ENCODE peak calls at places on chromosomes 3 and 15, in seven cellular contexts. D, L, Y, Q, M, O and E are unnamed samples.

GRCh38 chr3:72395654-72396415 is 452.4 kb downstream of the SHQ1 start:
- DNase-seq in Y (no peak), O (peak), L (no peak), Q (no peak), M (no peak), D (peak), E (no peak)

GRCh38 chr15:40054746-40055575 is 16.0 kb upstream of the SRP14 start:
- DNase-seq in M (no peak), L (no peak), O (peak), D (no peak), Y (peak), Q (peak), E (peak)

GRCh38 chr3:147383617-147384016 is 22.7 kb downstream of the ZIC4 start:
- DNase-seq in O (no peak), Y (peak), Q (no peak), L (peak), D (no peak), M (no peak), E (no peak)

GRCh38 chr15:48823237-48823636 is 12.4 kb upstream of the CEP152 start:
- DNase-seq in M (no peak), Y (peak), L (no peak), O (peak), D (no peak), Q (no peak), E (peak)

GRCh38 chr3:196789773-196790419 is 50.2 kb downstream of the PAK2 start:
- DNase-seq in D (no peak), Q (no peak), M (no peak), L (no peak), Y (no peak), O (no peak), E (no peak)

GRCh38 chr3:154990543-154990942 is 89.6 kb upstream of the MME start:
- DNase-seq in Q (no peak), Y (no peak), L (no peak), D (no peak), O (no peak), M (no peak), E (no peak)

GRCh38 chr3:159322322-159322939 is 520.6 kb downstream of the MFSD1 start:
- DNase-seq in L (peak), O (peak), D (peak), Y (peak), M (peak), Q (no peak), E (no peak)

GRCh38 chr3:129947916-129948315 is 26.6 kb upstream of the TRH start:
- DNase-seq in D (no peak), L (no peak), O (no peak), Y (no peak), M (no peak), Q (no peak), E (no peak)

GRCh38 chr3:10417849-10418248 is 87.5 kb downstream of the ATP2B2 start:
- DNase-seq in L (peak), D (no peak), O (peak), Y (peak), M (no peak), Q (no peak), E (peak)

GRCh38 chr3:127102587-127102986 is 90.3 kb upstream of the PRR23E start:
- DNase-seq in D (no peak), M (no peak), Q (peak), L (no peak), Y (no peak), O (no peak), E (no peak)

GRCh38 chr15:65399997-65400396 is 22.2 kb upstream of the IGDCC3 start:
- DNase-seq in D (no peak), Y (no peak), L (no peak), O (no peak), Q (no peak), M (no peak), E (no peak)

GRCh38 chr3:65402597-65402996 is 636.1 kb downstream of the MAGI1 start:
- DNase-seq in D (peak), Q (no peak), L (no peak), Y (peak), O (peak), M (peak), E (peak)

GRCh38 chr3:165642761-165643432 is 194.3 kb downstream of the BCHE start:
- DNase-seq in Y (peak), L (peak), Q (no peak), D (peak), M (peak), O (peak), E (peak)

GRCh38 chr15:31263751-31264533 is 62.7 kb upstream of the KLF13 start:
- DNase-seq in O (no peak), D (no peak), Y (no peak), L (no peak), Q (peak), M (peak), E (no peak)

GRCh38 chr15:51775967-51776816 is 24.8 kb downstream of the TMOD2 start:
- DNase-seq in M (no peak), Y (peak), Q (no peak), L (peak), D (no peak), O (peak), E (no peak)

GRCh38 chr15:93028632-93029612 is 60.1 kb downstream of the RGMA start:
- DNase-seq in D (no peak), Q (peak), O (peak), Y (peak), L (no peak), M (peak), E (peak)

GRCh38 chr3:127815641-127816605 is 6.4 kb downstream of the MGLL start:
- DNase-seq in L (no peak), M (no peak), O (no peak), D (no peak), Q (no peak), Y (no peak), E (no peak)

GRCh38 chr15:52680041-52680391 is 828 bp upstream of the ATOSA start:
- DNase-seq in D (peak), M (no peak), Q (no peak), L (no peak), O (peak), Y (peak), E (peak)

GRCh38 chr15:31605467-31605931 is 278.9 kb downstream of the KLF13 start:
- DNase-seq in Y (peak), O (peak), Q (no peak), M (no peak), L (no peak), D (no peak), E (peak)

GRCh38 chr3:107966261-107966660 is 124.6 kb downstream of the CD47 start:
- DNase-seq in M (no peak), O (no peak), L (no peak), Y (no peak), Q (no peak), D (no peak), E (no peak)

GRCh38 chr3:28042095-28042635 is 199.3 kb upstream of the CMC1 start:
- DNase-seq in M (no peak), Q (no peak), O (no peak), D (no peak), L (no peak), Y (no peak), E (no peak)

GRCh38 chr3:14439501-14440167 is 37.2 kb downstream of the SLC6A6 start:
- DNase-seq in Q (peak), Y (peak), D (no peak), O (no peak), M (peak), L (no peak), E (peak)

GRCh38 chr3:52317601-52318000 is 1.5 kb downstream of the DNAH1 start:
- DNase-seq in Q (no peak), O (peak), M (peak), D (no peak), Y (peak), L (no peak), E (peak)

GRCh38 chr15:37031198-37031597 is 69.2 kb downstream of the MEIS2 start:
- DNase-seq in L (no peak), O (peak), D (peak), Q (no peak), Y (peak), M (no peak), E (peak)

GRCh38 chr3:61864886-61865285 is 303.5 kb downstream of the PTPRG start:
- DNase-seq in D (no peak), L (no peak), Y (no peak), M (no peak), Q (no peak), O (peak), E (peak)

GRCh38 chr3:153961498-153961897 is 159.7 kb upstream of the ARHGEF26 start:
- DNase-seq in Q (no peak), L (no peak), M (no peak), Y (no peak), O (no peak), D (no peak), E (no peak)

GRCh38 chr3:107429330-107430181 is 52.3 kb downstream of the CCDC54 start:
- DNase-seq in L (peak), D (peak), Q (peak), O (peak), M (peak), Y (peak), E (peak)

GRCh38 chr3:50316657-50317242 is 5.8 kb downstream of the HYAL2 start:
- DNase-seq in Y (peak), L (peak), O (no peak), Q (no peak), M (no peak), D (no peak), E (peak)

GRCh38 chr15:26051771-26052685 is 188.9 kb upstream of the ATP10A start:
- DNase-seq in M (peak), Q (peak), O (peak), L (no peak), Y (peak), D (no peak), E (no peak)

GRCh38 chr15:62306851-62307504 is 141.9 kb upstream of the C2CD4B start:
- DNase-seq in D (peak), Y (peak), Q (no peak), L (peak), M (peak), O (peak), E (peak)

GRCh38 chr3:125310623-125311076 is 64.5 kb downstream of the ZNF148 start:
- DNase-seq in L (no peak), O (no peak), Y (no peak), M (no peak), D (no peak), Q (no peak), E (no peak)

GRCh38 chr3:47117803-47118364 is 46.0 kb downstream of the SETD2 start:
- DNase-seq in O (no peak), L (no peak), D (no peak), M (no peak), Q (no peak), Y (no peak), E (no peak)

GRCh38 chr3:56917740-56918568 is 116.2 kb upstream of the ARHGEF3 start:
- DNase-seq in Y (no peak), Q (no peak), M (no peak), L (no peak), O (no peak), D (no peak), E (no peak)

GRCh38 chr3:13346481-13347389 is 73.4 kb downstream of the NUP210 start:
- DNase-seq in D (no peak), L (no peak), O (no peak), Y (no peak), M (peak), Q (no peak), E (no peak)

GRCh38 chr3:4228295-4228694 is 74.9 kb upstream of the SETMAR start:
- DNase-seq in L (no peak), Q (no peak), M (no peak), Y (no peak), O (no peak), D (no peak), E (no peak)

GRCh38 chr3:158789592-158789991 is 12.3 kb upstream of the MFSD1 start:
- DNase-seq in D (no peak), O (peak), M (no peak), L (no peak), Y (peak), Q (no peak), E (peak)

GRCh38 chr3:69890094-69890493 is 109.4 kb upstream of the SAMMSON start:
- DNase-seq in L (no peak), D (no peak), Y (peak), O (no peak), M (no peak), Q (no peak), E (no peak)

GRCh38 chr15:100849021-100849831 is 30.4 kb upstream of the ALDH1A3 start:
- DNase-seq in Y (peak), M (peak), L (no peak), Q (no peak), O (peak), D (no peak), E (peak)

GRCh38 chr3:176696816-176697215 is 500.5 kb downstream of the TBL1XR1 start:
- DNase-seq in M (no peak), O (no peak), D (no peak), Y (no peak), Q (no peak), L (no peak), E (no peak)

DNA sequence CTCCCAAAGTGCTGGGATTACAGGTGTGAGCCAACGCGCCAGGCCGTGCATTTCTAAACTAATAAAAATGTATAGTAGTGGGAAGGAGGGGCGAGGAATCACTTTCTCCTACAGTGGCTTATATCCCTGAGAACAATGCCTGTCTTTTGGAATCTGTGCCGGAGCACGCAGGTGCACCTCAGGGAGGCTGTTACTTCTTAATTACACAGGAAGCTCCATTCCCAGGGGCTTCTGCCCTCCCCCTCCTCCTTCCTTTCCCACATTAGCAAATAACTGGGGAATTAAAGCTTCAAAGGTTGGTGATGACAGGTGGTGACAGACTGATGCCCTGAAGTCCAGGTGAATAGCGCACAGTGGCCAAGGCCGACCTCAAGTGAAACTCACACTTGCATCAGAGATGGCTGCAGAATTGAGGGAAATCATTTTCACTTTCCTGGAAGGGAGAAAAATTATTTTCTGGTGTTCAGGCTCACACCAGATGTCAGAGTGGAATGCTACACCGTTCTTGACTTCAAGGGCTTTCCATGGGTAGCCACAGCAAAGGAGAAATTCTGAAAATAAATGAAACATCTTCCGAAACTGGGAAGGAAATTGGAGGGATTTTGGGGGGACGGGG is 3.7 kb downstream of the GRAMD2A start:
- DNase-seq in D (no peak), Q (no peak), Y (peak), M (no peak), O (peak), L (no peak), E (no peak)
- H3K4me3 ChIP-seq in D (no peak), Q (no peak), Y (no peak), M (no peak), O (no peak), L (no peak), E (no peak)

DNA sequence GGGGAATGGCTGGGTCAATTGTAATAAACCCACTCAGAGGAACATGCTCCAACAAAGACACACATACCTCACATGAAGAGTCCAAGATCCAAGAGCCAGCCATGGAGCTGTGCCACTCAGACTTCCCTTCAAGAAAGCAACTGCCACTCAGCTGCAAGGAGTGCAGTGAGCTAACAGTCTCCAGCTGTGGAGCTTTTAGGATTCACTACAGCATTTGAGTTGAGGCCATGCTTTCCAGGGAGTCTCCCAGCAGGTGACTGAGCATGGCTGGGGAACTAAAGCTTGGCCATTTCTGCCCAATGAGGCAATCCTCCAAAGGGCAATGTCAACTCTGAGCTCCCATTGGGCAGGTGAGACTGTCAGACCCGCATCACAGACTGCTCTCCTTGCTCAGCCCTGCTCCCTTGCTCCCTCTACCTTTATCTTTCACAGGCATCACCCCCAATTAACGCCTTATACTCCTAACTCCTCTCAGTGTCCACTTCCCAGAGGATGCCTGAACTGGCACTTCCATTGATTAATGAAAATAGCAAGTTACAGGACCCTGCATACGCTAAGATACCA is 165.3 kb upstream of the CTNNB1 start:
- DNase-seq in D (no peak), O (no peak), Y (no peak), L (no peak), Q (no peak), M (no peak), E (no peak)
- TF ChIP-seq CTCF in D (no peak), O (no peak), Y (no peak), L (peak), Q (no peak), M (no peak), E (no peak)

DNA sequence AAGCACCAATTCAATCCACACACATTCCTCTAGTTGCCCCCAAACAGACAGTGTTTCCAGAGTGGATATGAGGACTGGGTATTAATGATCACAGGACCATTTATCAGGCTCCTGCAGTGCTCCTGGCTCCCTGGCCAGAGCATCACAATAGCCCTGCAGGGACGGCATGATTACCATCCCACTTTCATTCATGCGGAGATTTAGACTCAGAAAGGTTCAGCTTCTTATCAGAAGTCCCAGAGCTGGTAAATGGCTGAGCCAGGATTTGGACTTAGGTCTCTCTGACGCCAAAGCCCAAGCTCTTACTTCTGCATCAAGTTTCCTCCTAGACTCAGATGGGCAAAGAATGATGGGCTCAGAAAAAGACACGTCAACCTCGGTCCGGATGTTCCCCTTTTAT is 2.9 kb upstream of the EPHB3 start:
- DNase-seq in Y (no peak), D (no peak), M (no peak), Q (no peak), L (no peak), O (no peak), E (no peak)
- H3K4me3 ChIP-seq in Y (no peak), D (no peak), M (no peak), Q (no peak), L (no peak), O (no peak), E (no peak)

DNA sequence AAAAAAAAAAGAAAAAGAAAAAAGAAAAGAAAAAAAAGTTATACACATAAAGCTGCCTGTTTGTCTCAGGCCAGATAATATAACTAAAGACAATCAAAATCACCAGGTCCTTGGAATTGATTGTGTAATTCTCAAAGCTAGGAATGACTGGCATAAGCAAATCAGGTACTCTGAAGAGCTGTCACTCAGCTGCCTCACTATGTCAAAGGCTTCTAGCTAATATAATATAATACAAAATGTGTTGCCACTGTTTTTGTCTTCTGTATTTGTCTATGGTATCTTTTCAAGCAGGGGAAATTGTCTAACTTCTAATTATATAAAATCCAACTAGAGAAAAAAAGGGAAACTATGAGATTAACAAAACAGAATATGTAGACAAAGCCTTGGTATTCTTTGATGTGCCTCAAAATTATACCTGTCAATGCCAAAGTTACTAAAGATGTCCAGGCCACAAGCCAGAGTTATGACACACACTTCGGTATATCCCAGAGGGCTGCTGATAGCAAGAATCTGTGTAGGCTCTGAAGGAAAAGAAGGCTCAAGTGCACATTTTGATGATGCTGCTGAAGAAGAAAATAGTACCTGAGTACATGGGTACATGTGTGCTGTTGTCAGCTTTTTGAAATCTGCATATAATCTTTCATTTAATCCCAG is 37.0 kb upstream of the NR2E3 start:
- DNase-seq in M (no peak), O (no peak), L (no peak), Q (no peak), D (no peak), Y (no peak), E (no peak)
- TF ChIP-seq CTCF in M (no peak), O (no peak), L (no peak), Q (no peak), D (no peak), Y (no peak), E (no peak)

GRCh38 chr3:101781166-101781565 is 2.2 kb downstream of the NXPE3 start:
- DNase-seq in Y (no peak), D (no peak), L (no peak), Q (no peak), M (no peak), O (peak), E (no peak)
- H3K4me3 ChIP-seq in Y (peak), D (peak), L (no peak), Q (peak), M (peak), O (peak), E (peak)

GRCh38 chr3:86051058-86051457 is 939.9 kb downstream of the VGLL3 start:
- DNase-seq in Y (no peak), Q (no peak), L (no peak), D (no peak), M (no peak), O (no peak), E (no peak)

DNA sequence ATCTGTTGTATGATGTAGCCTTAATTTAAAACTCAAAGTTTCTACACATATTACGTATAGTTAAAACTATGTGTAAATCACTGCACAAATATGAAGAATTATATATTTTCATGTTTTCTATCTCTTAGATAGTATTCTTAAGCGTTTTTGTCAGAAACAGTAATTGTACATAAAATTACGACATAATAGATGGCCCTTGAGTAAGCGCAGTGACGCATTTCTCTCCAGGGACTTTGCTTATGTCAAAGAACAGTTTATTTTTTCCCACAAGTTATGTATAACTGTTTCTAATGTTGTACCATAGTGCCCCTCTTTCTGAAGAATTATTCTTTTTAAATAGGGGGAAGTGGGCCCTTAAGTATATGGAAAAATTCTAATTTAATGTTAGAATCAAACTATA is 934.0 kb downstream of the VGLL3 start:
- DNase-seq in Y (no peak), D (no peak), O (no peak), Q (no peak), M (no peak), L (no peak), E (no peak)
- TF ChIP-seq CTCF in Y (no peak), D (no peak), O (no peak), Q (no peak), M (no peak), L (no peak), E (no peak)